ENCODE peak calls at places on chromosomes 2 and 18, in four cellular contexts. S is cardiac muscle cell, A is NT2/D1, V is A549. K is an unnamed sample.

GRCh38 chr18:59015531-59016152 is 124.0 kb upstream of the SEC11C start:
- DNase-seq in A (no peak), V (no peak), S (no peak), K (peak)

GRCh38 chr18:3653263-3653858 is 203.4 kb downstream of the TGIF1 start:
- DNase-seq in S (no peak), V (peak), A (no peak), K (no peak)

GRCh38 chr2:237674731-237675276 is 47.4 kb downstream of the LRRFIP1 start:
- DNase-seq in S (peak), A (peak), V (no peak), K (peak)

GRCh38 chr2:236852977-236853374 is 232.7 kb upstream of the COPS8 start:
- DNase-seq in A (no peak), V (no peak), S (no peak), K (no peak)

GRCh38 chr2:184444217-184444616 is 154.1 kb upstream of the ZNF804A start:
- DNase-seq in V (no peak), S (no peak), A (no peak), K (no peak)

GRCh38 chr2:86393521-86394490 is 47.4 kb upstream of the KDM3A start:
- DNase-seq in S (peak), A (no peak), V (no peak), K (no peak)

GRCh38 chr2:25479761-25480160 is 138.0 kb upstream of the DNMT3A start:
- DNase-seq in S (peak), A (no peak), V (no peak), K (no peak)

GRCh38 chr18:57791911-57792310 is 11.2 kb downstream of the ATP8B1 start:
- DNase-seq in A (no peak), V (no peak), S (no peak), K (no peak)

GRCh38 chr2:148642891-148643416 is 1.6 kb upstream of the EPC2 start:
- DNase-seq in S (no peak), V (peak), A (no peak), K (no peak)

GRCh38 chr2:164694275-164694695 is 73.0 kb upstream of the GRB14 start:
- DNase-seq in S (no peak), A (no peak), V (peak), K (no peak)

GRCh38 chr2:190277234-190278112 is 42.2 kb downstream of the HIBCH start:
- DNase-seq in V (peak), S (peak), A (peak), K (no peak)

GRCh38 chr18:79857082-79857661 is 59.4 kb downstream of the KCNG2 start:
- DNase-seq in V (peak), S (peak), A (no peak), K (peak)

GRCh38 chr18:79454034-79454735 is 58.5 kb downstream of the NFATC1 start:
- DNase-seq in A (no peak), S (no peak), V (no peak), K (no peak)

GRCh38 chr2:1309507-1309906 is 103.8 kb upstream of the TPO start:
- DNase-seq in A (peak), V (no peak), S (no peak), K (peak)

GRCh38 chr18:75538727-75539126 is 111.2 kb upstream of the SMIM21 start:
- DNase-seq in S (no peak), A (no peak), V (no peak), K (no peak)

GRCh38 chr18:79748321-79749157 is 49.2 kb upstream of the KCNG2 start:
- DNase-seq in A (no peak), V (no peak), S (no peak), K (no peak)

GRCh38 chr2:127829845-127830246 is 18.9 kb upstream of the WDR33 start:
- DNase-seq in V (no peak), S (no peak), A (peak), K (peak)

GRCh38 chr2:77127345-77127744 is 394.8 kb downstream of the LRRTM4 start:
- DNase-seq in S (no peak), V (no peak), A (no peak), K (no peak)

GRCh38 chr18:36284268-36284667 is 13.2 kb upstream of the FHOD3 start:
- DNase-seq in V (no peak), S (no peak), A (no peak), K (no peak)

GRCh38 chr2:127080941-127081769 is 25.8 kb downstream of the BIN1 start:
- DNase-seq in S (no peak), V (no peak), A (no peak), K (peak)

GRCh38 chr2:234632527-234633391 is 135.9 kb upstream of the ARL4C start:
- DNase-seq in S (no peak), A (no peak), V (no peak), K (no peak)

GRCh38 chr2:135944625-135945024 is 40.8 kb downstream of the DARS1 start:
- DNase-seq in S (no peak), V (no peak), A (no peak), K (no peak)

GRCh38 chr2:218886461-218886947 is 5.9 kb downstream of the WNT10A start:
- DNase-seq in S (no peak), V (no peak), A (no peak), K (peak)
- H3K4me3 ChIP-seq in S (no peak), V (no peak), A (no peak), K (no peak)

GRCh38 chr2:204507636-204508035 is 37.6 kb upstream of the PARD3B start:
- DNase-seq in A (no peak), V (no peak), S (no peak), K (no peak)
- H3K4me3 ChIP-seq in A (no peak), V (no peak), S (no peak), K (no peak)

GRCh38 chr2:6909431-6910385 is 7.5 kb upstream of the RNF144A start:
- DNase-seq in A (no peak), S (no peak), V (no peak), K (no peak)
- H3K4me3 ChIP-seq in A (no peak), S (no peak), V (no peak), K (no peak)

DNA sequence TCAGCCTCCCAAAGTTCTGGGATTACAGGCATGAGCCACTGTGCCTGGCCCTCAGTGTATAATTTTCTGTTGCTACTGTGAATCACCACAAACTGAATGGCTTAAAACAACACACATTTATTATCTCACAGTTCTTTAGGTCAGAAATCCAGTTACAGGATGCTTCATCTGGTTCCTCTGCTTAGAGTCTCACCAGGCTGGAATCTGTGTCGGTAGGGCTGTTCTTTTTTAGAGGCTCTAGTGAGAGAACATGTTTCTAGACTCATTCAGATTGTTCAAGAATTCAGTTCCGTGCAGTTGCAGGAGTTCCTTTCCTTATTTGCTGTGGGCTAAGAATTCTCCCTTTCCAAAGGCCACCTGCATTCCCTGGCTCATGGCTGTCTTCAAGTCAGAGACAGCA is 22.2 kb downstream of the CCDC121 start:
- DNase-seq in A (no peak), S (no peak), V (no peak), K (no peak)
- H3K4me3 ChIP-seq in A (no peak), S (no peak), V (no peak), K (no peak)

GRCh38 chr2:177396630-177397460 is 4.3 kb downstream of the AGPS start:
- DNase-seq in A (no peak), S (no peak), V (peak), K (no peak)
- H3K4me3 ChIP-seq in A (no peak), S (no peak), V (peak), K (no peak)

GRCh38 chr2:240246173-240246820 is 105.8 kb upstream of the OTOS start:
- DNase-seq in V (no peak), A (no peak), S (no peak), K (no peak)
- H3K4me3 ChIP-seq in V (no peak), A (no peak), S (no peak), K (no peak)